ENCODE peak calls at places on chromosome 2, in five cellular contexts. V is gastrocnemius medialis, T is HCT116, Y is A549, W is uterus. J is an unnamed sample.

GRCh38 chr2:37819228-37819627 is 105.9 kb upstream of the RMDN2 start:
- DNase-seq in T (no peak), W (no peak), Y (no peak), V (no peak), J (peak)

GRCh38 chr2:217901826-217902225 is 101.0 kb downstream of the TNS1 start:
- DNase-seq in Y (peak), T (no peak), V (no peak), W (peak), J (no peak)

GRCh38 chr2:40344364-40344763 is 107.5 kb downstream of the SLC8A1 start:
- DNase-seq in W (no peak), Y (no peak), V (no peak), T (no peak), J (no peak)

GRCh38 chr2:229313591-229313990 is 42.5 kb upstream of the PID1 start:
- DNase-seq in V (no peak), T (no peak), Y (no peak), W (no peak), J (no peak)

GRCh38 chr2:240306185-240306584 is 129.3 kb upstream of the GPC1 start:
- DNase-seq in T (no peak), Y (no peak), V (no peak), W (no peak), J (no peak)

GRCh38 chr2:112644933-112645395 is 775 bp upstream of the SLC20A1 start:
- DNase-seq in T (no peak), W (no peak), Y (no peak), V (peak), J (no peak)

GRCh38 chr2:17475285-17475684 is 43.0 kb downstream of the RAD51AP2 start:
- DNase-seq in T (no peak), W (no peak), Y (no peak), V (no peak), J (no peak)

GRCh38 chr2:239688098-239688497 is 287.3 kb upstream of the HDAC4 start:
- DNase-seq in V (no peak), T (no peak), Y (peak), W (no peak), J (peak)

GRCh38 chr2:67600946-67601345 is 203.8 kb downstream of the ETAA1 start:
- DNase-seq in V (no peak), W (no peak), Y (no peak), T (no peak), J (no peak)

GRCh38 chr2:203021986-203022385 is 7.3 kb downstream of the NBEAL1 start:
- DNase-seq in T (no peak), W (no peak), V (no peak), Y (no peak), J (no peak)

GRCh38 chr2:16383411-16383810 is 282.2 kb downstream of the CYRIA start:
- DNase-seq in Y (no peak), W (no peak), T (no peak), V (no peak), J (no peak)

GRCh38 chr2:216159646-216160045 is 50.5 kb downstream of the XRCC5 start:
- DNase-seq in T (no peak), Y (no peak), W (no peak), V (no peak), J (no peak)

GRCh38 chr2:113979172-113980128 is 89.6 kb downstream of the ACTR3 start:
- DNase-seq in W (no peak), V (no peak), Y (no peak), T (no peak), J (no peak)

GRCh38 chr2:120828832-120829632 is 93.4 kb downstream of the GLI2 start:
- DNase-seq in T (no peak), V (no peak), Y (no peak), W (no peak), J (no peak)

GRCh38 chr2:9655441-9656269 is 24.9 kb upstream of the YWHAQ start:
- DNase-seq in Y (no peak), V (no peak), W (no peak), T (no peak), J (no peak)

GRCh38 chr2:63578767-63579166 is 9.5 kb downstream of the WDPCP start:
- DNase-seq in Y (no peak), W (no peak), T (no peak), V (no peak), J (no peak)

GRCh38 chr2:63582873-63583272 is 5.4 kb downstream of the WDPCP start:
- DNase-seq in Y (no peak), V (no peak), T (no peak), W (no peak), J (no peak)

GRCh38 chr2:63576546-63576945 is 11.7 kb downstream of the WDPCP start:
- DNase-seq in Y (no peak), V (no peak), W (no peak), T (no peak), J (no peak)

GRCh38 chr2:63581266-63581961 is 6.9 kb downstream of the WDPCP start:
- DNase-seq in W (peak), T (no peak), V (no peak), Y (no peak), J (peak)

DNA sequence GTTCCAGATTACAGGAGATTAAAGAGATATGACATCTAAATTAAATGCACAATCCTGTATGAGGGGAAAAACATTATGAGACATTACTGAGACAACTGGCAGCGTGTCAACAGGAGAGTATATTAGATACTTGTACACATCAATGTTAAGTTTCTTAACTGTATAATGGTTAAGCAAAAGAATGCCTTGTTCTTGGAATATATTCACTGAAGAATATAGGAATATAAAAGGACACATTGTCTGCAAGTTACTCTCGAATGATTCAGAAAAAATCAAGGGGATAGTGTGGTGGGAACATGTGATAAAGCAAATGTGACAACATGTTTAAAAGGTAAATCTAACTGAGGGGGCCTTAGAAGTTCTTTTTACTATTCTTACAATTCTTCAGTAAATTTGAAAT is 7.6 kb downstream of the WDPCP start:
- DNase-seq in T (no peak), W (no peak), V (no peak), Y (no peak), J (no peak)
- H3K4me3 ChIP-seq in T (no peak), W (no peak), V (no peak), Y (no peak), J (no peak)

DNA sequence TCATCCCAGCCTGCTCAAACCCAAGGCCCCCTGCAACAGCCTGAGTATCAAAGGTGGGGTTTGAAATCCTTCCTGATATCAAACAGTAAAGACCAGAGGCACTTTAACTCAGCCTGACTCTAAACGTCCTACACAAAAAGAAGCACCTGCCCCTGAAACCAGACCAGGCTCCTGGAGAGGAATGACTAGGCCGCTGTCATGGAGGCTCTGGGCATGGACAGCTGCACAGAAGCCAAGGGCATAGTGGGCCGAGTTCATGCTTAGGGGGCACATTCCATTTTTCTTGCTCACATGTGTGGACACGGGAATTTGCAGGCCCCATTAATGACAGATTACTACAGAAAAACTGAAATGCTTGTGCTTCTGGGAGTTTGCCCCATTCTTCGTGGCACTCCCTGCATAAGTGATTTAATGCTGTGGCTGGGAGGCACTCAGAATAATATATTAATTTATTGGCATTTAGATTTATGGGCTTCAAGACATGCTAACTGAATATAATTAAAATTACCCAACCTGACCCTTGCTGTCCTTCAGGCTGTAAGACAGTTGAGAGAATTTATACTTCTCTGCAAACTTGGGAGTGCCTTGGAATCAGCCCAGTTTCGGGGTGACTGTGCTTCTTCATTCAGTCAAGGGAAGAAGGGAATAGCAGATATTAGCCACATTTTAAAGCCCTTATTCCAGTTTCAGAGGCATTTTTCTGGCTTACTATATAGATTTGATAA is 105.5 kb downstream of the GYPC start:
- DNase-seq in W (no peak), T (no peak), Y (no peak), V (no peak), J (no peak)
- TF ChIP-seq POLR2A in W (no peak), T (no peak), Y (no peak), V (no peak), J (no peak)

GRCh38 chr2:106685180-106685897 is 198.2 kb downstream of the CD8B2 start:
- DNase-seq in W (no peak), T (no peak), Y (no peak), V (no peak), J (no peak)
- TF ChIP-seq CTCF in W (no peak), T (no peak), Y (no peak), V (no peak), J (no peak)

GRCh38 chr2:32005371-32005976 is 5.3 kb downstream of the MEMO1 start:
- DNase-seq in Y (no peak), W (no peak), T (no peak), V (no peak), J (no peak)
- H3K4me3 ChIP-seq in Y (no peak), W (no peak), T (no peak), V (no peak), J (no peak)

GRCh38 chr2:98085649-98086048 is 1.3 kb upstream of the VWA3B start:
- DNase-seq in T (no peak), V (no peak), Y (no peak), W (no peak), J (no peak)
- TF ChIP-seq POLR2A in T (no peak), V (no peak), Y (no peak), W (no peak), J (no peak)

GRCh38 chr2:55061534-55062344 is 11.5 kb upstream of the RTN4 start:
- DNase-seq in T (no peak), Y (no peak), V (no peak), W (no peak), J (no peak)

GRCh38 chr2:55059793-55060192 is 9.5 kb upstream of the RTN4 start:
- DNase-seq in Y (no peak), W (no peak), T (no peak), V (no peak), J (no peak)

GRCh38 chr2:55062754-55063153 is 12.5 kb upstream of the RTN4 start:
- DNase-seq in V (no peak), W (no peak), Y (no peak), T (no peak), J (no peak)

GRCh38 chr2:55063226-55063625 is 13.0 kb upstream of the RTN4 start:
- DNase-seq in W (no peak), T (no peak), Y (no peak), V (no peak), J (no peak)

DNA sequence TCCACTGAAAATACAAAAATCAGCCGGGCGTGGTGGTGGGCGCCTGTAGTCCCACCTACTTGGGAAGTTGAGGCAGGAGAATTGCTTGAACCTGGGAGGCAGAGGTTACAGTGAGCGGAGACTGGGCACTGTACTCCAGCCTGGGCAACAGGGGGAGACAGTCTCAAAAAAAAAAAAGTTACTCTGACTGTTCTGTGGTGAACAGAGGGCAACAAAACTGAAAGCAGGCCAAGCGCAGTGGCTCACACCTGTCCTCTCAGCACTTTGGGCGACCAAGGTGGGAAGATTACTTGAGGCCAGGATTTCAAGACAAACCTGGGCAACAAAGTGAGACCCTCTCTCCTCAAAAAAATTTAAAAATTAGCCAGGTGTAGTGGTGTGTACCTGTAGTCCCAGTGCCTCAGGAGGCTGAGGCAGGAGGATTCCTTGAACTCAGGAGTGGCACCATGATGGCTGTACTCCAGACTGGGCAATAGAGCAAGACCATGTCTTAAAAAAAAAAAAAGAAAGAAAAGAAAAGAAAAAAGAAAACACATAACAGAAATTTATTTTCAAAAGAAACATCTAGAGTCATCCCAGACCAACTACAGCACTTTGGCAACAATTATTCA is 13.6 kb upstream of the RTN4 start:
- DNase-seq in V (no peak), T (no peak), W (no peak), Y (no peak), J (no peak)
- TF ChIP-seq CTCF in V (no peak), T (peak), W (no peak), Y (peak), J (no peak)

DNA sequence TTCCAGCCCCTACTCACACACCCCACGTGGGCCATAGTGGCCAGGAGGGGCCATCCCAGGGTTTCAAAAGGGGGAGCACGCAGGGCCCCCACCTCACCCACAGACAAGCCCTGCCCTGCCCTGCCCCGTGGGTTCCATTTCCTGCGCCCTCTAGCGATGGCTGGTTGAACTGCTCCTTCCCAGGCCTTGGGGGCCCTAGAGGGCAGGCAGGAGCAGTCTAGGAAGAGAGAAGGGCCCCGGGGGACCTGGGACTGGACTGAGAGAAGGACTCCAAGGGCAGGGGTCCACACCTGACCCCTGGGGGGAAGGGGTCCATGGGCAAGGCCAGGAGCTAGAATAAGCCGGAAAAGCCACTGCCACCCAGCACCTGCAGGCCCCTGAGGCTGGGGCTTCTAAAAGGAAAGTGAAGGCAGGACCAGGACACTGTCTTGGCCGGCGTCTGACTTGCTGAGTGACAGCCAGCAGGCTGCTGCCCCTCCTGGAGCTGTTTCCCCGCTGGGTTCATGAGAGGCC is 10.1 kb downstream of the CYP26B1 start:
- DNase-seq in W (peak), Y (peak), T (no peak), V (no peak), J (no peak)
- H3K4me3 ChIP-seq in W (no peak), Y (no peak), T (no peak), V (no peak), J (no peak)

GRCh38 chr2:237625216-237625705 is 2.1 kb upstream of the LRRFIP1 start:
- DNase-seq in W (no peak), T (no peak), V (peak), Y (no peak), J (peak)
- TF ChIP-seq POLR2A in W (no peak), T (no peak), V (no peak), Y (no peak), J (no peak)

DNA sequence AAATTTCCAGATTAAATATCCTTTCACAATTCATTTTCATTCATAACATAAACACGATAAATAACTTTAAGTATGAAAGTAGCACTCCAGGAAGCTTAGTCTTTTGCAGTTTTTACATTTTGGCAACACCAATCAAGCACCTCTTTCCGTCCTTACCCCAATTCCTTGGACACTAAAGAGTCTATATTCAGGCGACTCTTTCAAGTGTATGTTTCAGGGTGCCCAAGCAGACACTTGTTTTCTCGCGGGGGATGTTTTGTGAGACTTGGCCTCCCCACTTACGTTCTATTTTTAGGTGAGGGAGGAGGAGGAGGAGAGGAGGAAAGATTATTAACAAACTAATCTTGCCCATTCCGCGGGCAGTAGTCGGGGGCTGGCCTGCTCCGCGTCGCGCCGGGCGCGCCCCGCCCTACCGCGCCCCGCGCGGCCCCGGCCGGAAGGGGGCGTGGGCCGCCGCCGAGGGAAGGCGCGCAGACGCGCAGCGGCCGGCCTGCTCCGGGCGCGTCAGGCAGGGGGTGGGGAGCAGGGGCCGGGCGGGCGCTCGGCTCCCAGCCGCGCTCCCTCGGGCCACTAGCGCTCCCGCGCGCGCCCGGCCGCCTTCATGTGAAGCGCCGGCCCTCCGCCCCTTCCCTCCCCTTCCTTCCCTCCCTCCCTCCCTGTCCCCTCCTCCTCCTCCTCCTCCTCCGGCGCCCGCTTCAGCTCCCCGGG is at the start of gene ITPRID2:
- DNase-seq in W (peak), T (peak), Y (peak), V (peak), J (peak)
- TF ChIP-seq CTCF in W (no peak), T (no peak), Y (no peak), V (peak), J (no peak)

GRCh38 chr2:233058717-233059546 is 1.2 kb upstream of the INPP5D start:
- DNase-seq in Y (no peak), W (no peak), V (no peak), T (no peak), J (peak)
- H3K4me3 ChIP-seq in Y (no peak), W (no peak), V (no peak), T (no peak), J (no peak)